ENCODE peak calls at places on chromosomes 3 and 15, in nine cellular contexts. R, N, T, G, S, W, J, F and D are unnamed samples.

GRCh38 chr15:71219646-71220045 is 104.4 kb downstream of the THSD4 start:
- DNase-seq in R (no peak), N (no peak), T (no peak), G (no peak), S (no peak), W (no peak), J (no peak), F (peak), D (no peak)

GRCh38 chr3:157082305-157082981 is 77.5 kb downstream of the CCNL1 start:
- DNase-seq in R (no peak), N (no peak), T (no peak), G (no peak), S (no peak), W (no peak), J (no peak), F (peak), D (no peak)

GRCh38 chr15:79956354-79956939 is 14.5 kb downstream of the BCL2A1 start:
- DNase-seq in R (no peak), N (no peak), T (no peak), G (no peak), S (no peak), W (no peak), J (no peak), F (peak), D (no peak)

GRCh38 chr3:46228259-46229222 is 13.7 kb upstream of the CCR3 start:
- DNase-seq in R (no peak), N (no peak), T (peak), G (no peak), S (no peak), W (no peak), J (no peak), F (peak), D (no peak)

GRCh38 chr3:47890832-47891620 is 88.1 kb downstream of the DHX30 start:
- DNase-seq in R (no peak), N (no peak), T (no peak), G (no peak), S (peak), W (peak), J (no peak), F (no peak), D (no peak)

GRCh38 chr3:187943677-187944390 is 198.6 kb upstream of the BCL6 start:
- DNase-seq in R (no peak), N (no peak), T (no peak), G (no peak), S (no peak), W (no peak), J (no peak), F (peak), D (no peak)

GRCh38 chr3:12681586-12682371 is 17.9 kb upstream of the RAF1 start:
- DNase-seq in R (no peak), N (no peak), T (no peak), G (no peak), S (no peak), W (no peak), J (no peak), F (peak), D (no peak)

GRCh38 chr15:41788262-41788661 is 14.0 kb downstream of the MAPKBP1 start:
- DNase-seq in R (no peak), N (no peak), T (no peak), G (no peak), S (no peak), W (no peak), J (no peak), F (no peak), D (no peak)

GRCh38 chr15:88810449-88810848 is 7.2 kb downstream of the ACAN start:
- DNase-seq in R (no peak), N (no peak), T (no peak), G (no peak), S (no peak), W (no peak), J (no peak), F (peak), D (no peak)

GRCh38 chr3:126130981-126131750 is 47.2 kb upstream of the SLC41A3 start:
- DNase-seq in R (peak), N (no peak), T (no peak), G (no peak), S (peak), W (no peak), J (no peak), F (no peak), D (peak)

GRCh38 chr3:10945683-10946287 is 46.8 kb upstream of the SLC6A1 start:
- DNase-seq in R (no peak), N (peak), T (peak), G (peak), S (peak), W (peak), J (peak), F (peak), D (peak)

GRCh38 chr15:101201411-101202174 is 50.3 kb downstream of the CHSY1 start:
- DNase-seq in R (peak), N (no peak), T (peak), G (peak), S (peak), W (peak), J (peak), F (peak), D (no peak)

GRCh38 chr3:43379343-43379742 is 93.0 kb downstream of the SNRK start:
- DNase-seq in R (no peak), N (no peak), T (no peak), G (no peak), S (peak), W (no peak), J (no peak), F (peak), D (no peak)

GRCh38 chr3:180855364-180855763 is 57.1 kb upstream of the FXR1 start:
- DNase-seq in R (no peak), N (no peak), T (peak), G (no peak), S (no peak), W (no peak), J (no peak), F (peak), D (no peak)